ENCODE peak calls at places on chromosomes 16 and 17, in ten cellular contexts. One of them, this sample, is unnamed.
A peak's percentile ranks its signal among the peaks of the same experiment; 100 is the strongest.

GRCh38 chr17:72115789-72116520 is 4.9 kb upstream of the SOX9 start:
- DNase-seq in epithelial cell of esophagus: peak; percentile 22
- DNase-seq in H1: no peak
- DNase-seq in MM.1S: no peak
- DNase-seq in GM12864: no peak
- DNase-seq in mesenchymal stem cell: peak; percentile 25
- DNase-seq in Peyer's patch: no peak
- DNase-seq in K562: no peak
- DNase-seq in transverse colon: no peak
- DNase-seq in heart right ventricle: no peak
- DNase-seq in this sample: no peak

GRCh38 chr16:49491111-49491670 is 117.6 kb downstream of the C16orf78 start:
- DNase-seq in MM.1S: no peak
- DNase-seq in K562: no peak
- DNase-seq in epithelial cell of esophagus: no peak
- DNase-seq in Peyer's patch: peak; percentile 14
- DNase-seq in mesenchymal stem cell: no peak
- DNase-seq in heart right ventricle: no peak
- DNase-seq in H1: no peak
- DNase-seq in GM12864: no peak
- DNase-seq in transverse colon: no peak
- DNase-seq in this sample: no peak

GRCh38 chr17:1496814-1497325 is 4.4 kb upstream of the MYO1C start:
- DNase-seq in GM12864: no peak
- DNase-seq in transverse colon: no peak
- DNase-seq in mesenchymal stem cell: no peak
- DNase-seq in K562: no peak
- DNase-seq in Peyer's patch: no peak
- DNase-seq in heart right ventricle: no peak
- DNase-seq in H1: no peak
- DNase-seq in epithelial cell of esophagus: no peak
- DNase-seq in MM.1S: no peak
- DNase-seq in this sample: no peak

GRCh38 chr17:78526231-78527025 is 50.8 kb downstream of the DNAH17 start:
- DNase-seq in Peyer's patch: no peak
- DNase-seq in MM.1S: no peak
- DNase-seq in K562: no peak
- DNase-seq in GM12864: no peak
- DNase-seq in heart right ventricle: no peak
- DNase-seq in H1: no peak
- DNase-seq in mesenchymal stem cell: no peak
- DNase-seq in epithelial cell of esophagus: no peak
- DNase-seq in transverse colon: no peak
- DNase-seq in this sample: no peak

GRCh38 chr17:2962236-2962635 is 101.2 kb downstream of the OR1D5 start:
- DNase-seq in epithelial cell of esophagus: no peak
- DNase-seq in H1: no peak
- DNase-seq in mesenchymal stem cell: no peak
- DNase-seq in GM12864: no peak
- DNase-seq in Peyer's patch: no peak
- DNase-seq in transverse colon: no peak
- DNase-seq in K562: no peak
- DNase-seq in MM.1S: no peak
- DNase-seq in heart right ventricle: no peak
- DNase-seq in this sample: no peak

GRCh38 chr16:81469710-81470481 is 25.3 kb downstream of the CMIP start:
- DNase-seq in transverse colon: no peak
- DNase-seq in H1: no peak
- DNase-seq in epithelial cell of esophagus: no peak
- DNase-seq in GM12864: peak; percentile 61
- DNase-seq in K562: no peak
- DNase-seq in MM.1S: peak; percentile 60
- DNase-seq in heart right ventricle: no peak
- DNase-seq in Peyer's patch: no peak
- DNase-seq in mesenchymal stem cell: no peak
- DNase-seq in this sample: peak; percentile 19

GRCh38 chr16:75093598-75094540 is 22.7 kb downstream of the LDHD start:
- DNase-seq in K562: no peak
- DNase-seq in mesenchymal stem cell: no peak
- DNase-seq in heart right ventricle: no peak
- DNase-seq in Peyer's patch: no peak
- DNase-seq in H1: no peak
- DNase-seq in MM.1S: no peak
- DNase-seq in epithelial cell of esophagus: no peak
- DNase-seq in transverse colon: no peak
- DNase-seq in GM12864: no peak
- DNase-seq in this sample: no peak

GRCh38 chr17:58741121-58741625 is 14.5 kb upstream of the PPM1E start:
- DNase-seq in K562: no peak
- DNase-seq in GM12864: no peak
- DNase-seq in H1: no peak
- DNase-seq in heart right ventricle: no peak
- DNase-seq in transverse colon: no peak
- DNase-seq in epithelial cell of esophagus: peak; percentile 96
- DNase-seq in MM.1S: no peak
- DNase-seq in Peyer's patch: no peak
- DNase-seq in mesenchymal stem cell: peak; percentile 43
- DNase-seq in this sample: no peak

GRCh38 chr17:8793649-8794048 is 5.5 kb downstream of the MFSD6L start:
- DNase-seq in epithelial cell of esophagus: no peak
- DNase-seq in Peyer's patch: no peak
- DNase-seq in H1: no peak
- DNase-seq in transverse colon: no peak
- DNase-seq in MM.1S: no peak
- DNase-seq in heart right ventricle: no peak
- DNase-seq in GM12864: no peak
- DNase-seq in K562: no peak
- DNase-seq in mesenchymal stem cell: no peak
- DNase-seq in this sample: no peak

GRCh38 chr16:11354733-11355574 is 9.7 kb downstream of the RMI2 start:
- DNase-seq in mesenchymal stem cell: peak; percentile 73
- DNase-seq in transverse colon: peak; percentile 28
- DNase-seq in K562: no peak
- DNase-seq in H1: no peak
- DNase-seq in MM.1S: peak; percentile 82
- DNase-seq in heart right ventricle: no peak
- DNase-seq in Peyer's patch: no peak
- DNase-seq in epithelial cell of esophagus: no peak
- DNase-seq in GM12864: peak; percentile 74
- DNase-seq in this sample: peak; percentile 69

GRCh38 chr17:72501404-72502110 is 380.7 kb downstream of the SOX9 start:
- DNase-seq in epithelial cell of esophagus: peak; percentile 57
- DNase-seq in Peyer's patch: no peak
- DNase-seq in H1: no peak
- DNase-seq in heart right ventricle: no peak
- DNase-seq in GM12864: no peak
- DNase-seq in K562: no peak
- DNase-seq in MM.1S: no peak
- DNase-seq in mesenchymal stem cell: no peak
- DNase-seq in transverse colon: no peak
- DNase-seq in this sample: no peak

GRCh38 chr17:7263801-7264078 is 1.5 kb upstream of the CLDN7 start:
- DNase-seq in mesenchymal stem cell: no peak
- DNase-seq in K562: no peak
- DNase-seq in epithelial cell of esophagus: no peak
- DNase-seq in Peyer's patch: peak; percentile 76
- DNase-seq in MM.1S: no peak
- DNase-seq in transverse colon: peak; percentile 76
- DNase-seq in heart right ventricle: no peak
- DNase-seq in GM12864: no peak
- DNase-seq in H1: no peak
- DNase-seq in this sample: no peak
- H3K4me3 ChIP-seq in mesenchymal stem cell: no peak overlapping the region
- H3K4me3 ChIP-seq in K562: peak overlapping the region; percentile 47
- H3K4me3 ChIP-seq in epithelial cell of esophagus: peak overlapping the region; percentile 55
- H3K4me3 ChIP-seq in Peyer's patch: peak overlapping the region; percentile 79
- H3K4me3 ChIP-seq in MM.1S: no peak overlapping the region
- H3K4me3 ChIP-seq in transverse colon: no peak overlapping the region
- H3K4me3 ChIP-seq in heart right ventricle: no peak overlapping the region
- H3K4me3 ChIP-seq in GM12864: no peak overlapping the region
- H3K4me3 ChIP-seq in H1: peak overlapping the region; percentile 93
- H3K4me3 ChIP-seq in this sample: peak overlapping the region; percentile 61

GRCh38 chr17:19011581-19011980 is 7.0 kb upstream of the FAM83G start:
- DNase-seq in mesenchymal stem cell: no peak
- DNase-seq in heart right ventricle: no peak
- DNase-seq in Peyer's patch: no peak
- DNase-seq in GM12864: no peak
- DNase-seq in K562: no peak
- DNase-seq in transverse colon: no peak
- DNase-seq in epithelial cell of esophagus: no peak
- DNase-seq in MM.1S: no peak
- DNase-seq in H1: no peak
- DNase-seq in this sample: no peak

GRCh38 chr17:19013226-19013625 is 8.7 kb upstream of the FAM83G start:
- DNase-seq in Peyer's patch: no peak
- DNase-seq in heart right ventricle: no peak
- DNase-seq in GM12864: no peak
- DNase-seq in K562: no peak
- DNase-seq in MM.1S: no peak
- DNase-seq in epithelial cell of esophagus: no peak
- DNase-seq in H1: no peak
- DNase-seq in mesenchymal stem cell: no peak
- DNase-seq in transverse colon: no peak
- DNase-seq in this sample: no peak

GRCh38 chr17:19010729-19011505 is 6.4 kb upstream of the FAM83G start:
- DNase-seq in Peyer's patch: peak; percentile 72
- DNase-seq in GM12864: no peak
- DNase-seq in mesenchymal stem cell: peak; percentile 47
- DNase-seq in heart right ventricle: no peak
- DNase-seq in K562: no peak
- DNase-seq in H1: no peak
- DNase-seq in MM.1S: no peak
- DNase-seq in transverse colon: peak; percentile 81
- DNase-seq in epithelial cell of esophagus: peak; percentile 91
- DNase-seq in this sample: no peak

GRCh38 chr17:19013806-19014627 is 9.5 kb upstream of the FAM83G start:
- DNase-seq in GM12864: no peak
- DNase-seq in epithelial cell of esophagus: no peak
- DNase-seq in heart right ventricle: no peak
- DNase-seq in MM.1S: no peak
- DNase-seq in K562: no peak
- DNase-seq in Peyer's patch: no peak
- DNase-seq in transverse colon: no peak
- DNase-seq in mesenchymal stem cell: no peak
- DNase-seq in H1: no peak
- DNase-seq in this sample: no peak

DNA sequence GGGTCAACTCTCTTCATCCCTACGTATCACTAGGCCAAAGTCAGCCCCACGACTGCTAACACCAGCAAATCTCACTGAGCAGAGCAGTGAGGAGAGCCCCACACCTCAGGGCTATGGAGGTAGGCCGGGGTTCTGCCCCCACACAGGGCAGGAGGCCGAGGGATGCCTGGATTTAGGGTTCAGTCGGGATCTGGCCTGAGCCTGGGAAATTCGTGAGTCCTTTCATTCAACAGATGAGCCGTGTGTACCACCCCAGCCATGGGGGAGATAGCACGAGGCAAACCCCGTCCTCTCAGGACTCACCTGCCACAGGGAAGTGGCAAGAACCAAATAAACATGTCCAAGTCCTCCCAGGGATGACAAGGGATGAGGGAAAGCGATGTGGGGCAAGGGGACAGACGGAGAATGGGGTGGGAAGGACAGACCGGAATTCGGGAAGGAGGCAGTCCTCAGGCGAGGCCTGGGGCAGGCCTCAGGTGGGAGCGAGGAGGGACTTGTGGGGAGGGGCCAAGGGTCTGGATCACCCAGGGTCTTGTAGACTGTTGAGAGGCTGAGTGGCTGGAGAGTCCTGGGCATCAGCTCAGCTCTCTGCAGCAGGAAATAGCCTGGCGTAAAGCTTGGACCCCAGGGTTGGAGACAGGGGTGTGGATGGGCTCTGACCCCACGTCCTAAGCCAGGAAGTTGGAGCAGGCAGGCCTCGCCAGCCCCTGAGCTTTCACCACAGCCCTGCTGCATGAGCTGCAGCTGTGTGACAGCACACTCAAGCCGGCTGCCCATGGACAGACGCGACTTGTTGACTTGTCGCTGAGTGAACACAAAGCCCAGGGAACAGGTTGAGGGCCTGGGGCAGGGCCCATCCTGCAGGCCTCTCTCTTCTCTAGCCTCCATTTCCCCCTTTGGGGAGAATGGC is 7.9 kb upstream of the FAM83G start:
- DNase-seq in heart right ventricle: no peak
- DNase-seq in transverse colon: no peak
- DNase-seq in H1: no peak
- DNase-seq in epithelial cell of esophagus: no peak
- DNase-seq in K562: no peak
- DNase-seq in MM.1S: no peak
- DNase-seq in mesenchymal stem cell: no peak
- DNase-seq in Peyer's patch: no peak
- DNase-seq in GM12864: no peak
- DNase-seq in this sample: no peak
- H3K4me3 ChIP-seq in heart right ventricle: no peak overlapping the region
- H3K4me3 ChIP-seq in transverse colon: no peak overlapping the region
- H3K4me3 ChIP-seq in H1: no peak overlapping the region
- H3K4me3 ChIP-seq in epithelial cell of esophagus: no peak overlapping the region
- H3K4me3 ChIP-seq in K562: no peak overlapping the region
- H3K4me3 ChIP-seq in MM.1S: no peak overlapping the region
- H3K4me3 ChIP-seq in mesenchymal stem cell: no peak overlapping the region
- H3K4me3 ChIP-seq in Peyer's patch: no peak overlapping the region
- H3K4me3 ChIP-seq in GM12864: no peak overlapping the region
- H3K4me3 ChIP-seq in this sample: no peak overlapping the region

DNA sequence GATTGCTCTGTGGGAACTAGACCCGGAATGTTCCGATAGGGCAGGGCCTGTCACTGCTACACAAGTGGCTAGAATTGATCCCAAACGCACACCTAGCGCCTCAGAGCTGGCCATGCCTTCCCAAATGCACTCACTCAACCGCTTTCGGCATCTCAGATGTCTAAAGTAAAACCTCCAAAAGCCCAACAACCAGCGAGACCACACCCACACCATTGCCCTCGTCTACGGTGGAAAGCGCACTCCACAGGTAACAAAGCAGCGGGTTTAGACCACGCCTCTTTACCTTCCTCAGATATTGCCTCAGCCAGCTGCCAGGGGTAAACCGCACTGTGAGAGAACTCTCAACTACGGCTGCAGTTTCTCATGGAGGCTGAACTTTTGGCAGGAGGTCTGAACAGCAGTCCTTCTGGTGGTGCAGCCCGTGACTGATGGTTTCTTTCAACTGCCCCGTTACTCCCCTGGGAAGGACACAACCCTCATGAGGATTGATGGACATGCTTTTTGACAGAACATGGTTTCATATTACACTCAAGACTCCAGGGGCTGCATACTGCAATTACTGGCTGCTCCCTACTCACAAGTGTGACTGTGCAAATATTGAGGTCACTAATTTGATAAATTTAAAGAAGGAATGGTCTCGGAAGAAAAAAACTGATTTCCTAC is 34.5 kb downstream of the USP7 start:
- DNase-seq in MM.1S: no peak
- DNase-seq in transverse colon: no peak
- DNase-seq in K562: no peak
- DNase-seq in H1: no peak
- DNase-seq in heart right ventricle: no peak
- DNase-seq in epithelial cell of esophagus: no peak
- DNase-seq in GM12864: no peak
- DNase-seq in Peyer's patch: no peak
- DNase-seq in mesenchymal stem cell: no peak
- DNase-seq in this sample: no peak
- H3K4me3 ChIP-seq in MM.1S: no peak overlapping the region
- H3K4me3 ChIP-seq in transverse colon: no peak overlapping the region
- H3K4me3 ChIP-seq in K562: no peak overlapping the region
- H3K4me3 ChIP-seq in H1: no peak overlapping the region
- H3K4me3 ChIP-seq in heart right ventricle: no peak overlapping the region
- H3K4me3 ChIP-seq in epithelial cell of esophagus: no peak overlapping the region
- H3K4me3 ChIP-seq in GM12864: no peak overlapping the region
- H3K4me3 ChIP-seq in Peyer's patch: no peak overlapping the region
- H3K4me3 ChIP-seq in mesenchymal stem cell: no peak overlapping the region
- H3K4me3 ChIP-seq in this sample: no peak overlapping the region

GRCh38 chr16:22948603-22949368 is 134.8 kb downstream of the HS3ST2 start:
- DNase-seq in transverse colon: peak; percentile 69
- DNase-seq in H1: peak; percentile 56
- DNase-seq in K562: peak; percentile 89
- DNase-seq in mesenchymal stem cell: peak; percentile 6
- DNase-seq in heart right ventricle: peak; percentile 68
- DNase-seq in Peyer's patch: peak; percentile 53
- DNase-seq in GM12864: peak; percentile 39
- DNase-seq in epithelial cell of esophagus: peak; percentile 80
- DNase-seq in MM.1S: peak; percentile 71
- DNase-seq in this sample: no peak
- H3K4me3 ChIP-seq in transverse colon: no peak overlapping the region
- H3K4me3 ChIP-seq in H1: no peak overlapping the region
- H3K4me3 ChIP-seq in K562: no peak overlapping the region
- H3K4me3 ChIP-seq in mesenchymal stem cell: peak overlapping the region; percentile 64
- H3K4me3 ChIP-seq in heart right ventricle: peak overlapping the region; percentile 39
- H3K4me3 ChIP-seq in Peyer's patch: no peak overlapping the region
- H3K4me3 ChIP-seq in GM12864: no peak overlapping the region
- H3K4me3 ChIP-seq in epithelial cell of esophagus: no peak overlapping the region
- H3K4me3 ChIP-seq in MM.1S: peak overlapping the region; percentile 45
- H3K4me3 ChIP-seq in this sample: no peak overlapping the region